ENCODE peak calls at places on chromosome 1, in four cellular contexts. M is K562, C is H1, E is GM12878. Y is an unnamed sample.

GRCh38 chr1:233721003-233721595 is 107.2 kb downstream of the KCNK1 start:
- DNase-seq in M (no peak), C (no peak), E (peak; percentile 11), Y (peak; percentile 4)

GRCh38 chr1:209375681-209376360 is 207.7 kb upstream of the CAMK1G start:
- DNase-seq in M (no peak), C (no peak), E (no peak), Y (no peak)

GRCh38 chr1:187513190-187513589 is 684.4 kb downstream of the PLA2G4A start:
- DNase-seq in M (peak; percentile 1), C (no peak), E (no peak), Y (no peak)

GRCh38 chr1:221740941-221741363 is 937 bp downstream of the DUSP10 start:
- DNase-seq in M (peak; percentile 33), C (no peak), E (no peak), Y (no peak)

GRCh38 chr1:42880384-42880783 is 34.0 kb downstream of the ZNF691 start:
- DNase-seq in M (no peak), C (no peak), E (no peak), Y (no peak)

GRCh38 chr1:44719318-44719717 is 11.7 kb downstream of the RNU5D-1 start:
- DNase-seq in M (no peak), C (no peak), E (no peak), Y (no peak)

GRCh38 chr1:33055210-33055991 is 18.7 kb upstream of the AK2 start:
- DNase-seq in M (peak; percentile 94), C (peak; percentile 60), E (peak; percentile 15), Y (peak; percentile 88)

GRCh38 chr1:21876267-21876666 is 60.8 kb downstream of the HSPG2 start:
- DNase-seq in M (no peak), C (no peak), E (no peak), Y (no peak)

GRCh38 chr1:196209983-196210382 is 398.3 kb downstream of the KCNT2 start:
- DNase-seq in M (no peak), C (no peak), E (no peak), Y (no peak)

GRCh38 chr1:16978589-16979474 is 1.6 kb downstream of the MFAP2 start:
- DNase-seq in M (no peak), C (peak; percentile 49), E (no peak), Y (no peak)

GRCh38 chr1:187051618-187052232 is 223.0 kb downstream of the PLA2G4A start:
- DNase-seq in M (peak; percentile 63), C (no peak), E (peak; percentile 19), Y (peak; percentile 19)

GRCh38 chr1:94416901-94417701 is 1.1 kb upstream of the ABCD3 start:
- DNase-seq in M (peak; percentile 51), C (no peak), E (no peak), Y (peak; percentile 91)

GRCh38 chr1:42952353-42953001 is 6.2 kb downstream of the SLC2A1 start:
- DNase-seq in M (peak; percentile 91), C (no peak), E (no peak), Y (no peak)

GRCh38 chr1:176850871-176851270 is 313.6 kb downstream of the ASTN1 start:
- DNase-seq in M (no peak), C (no peak), E (no peak), Y (no peak)

GRCh38 chr1:147491098-147491497 is 50.2 kb upstream of the BCL9 start:
- DNase-seq in M (no peak), C (no peak), E (no peak), Y (no peak)

GRCh38 chr1:212860713-212861581 is 2.9 kb downstream of the FLVCR1 start:
- DNase-seq in M (peak; percentile 94), C (no peak), E (no peak), Y (no peak)

GRCh38 chr1:9655127-9655723 is 3.7 kb downstream of the PIK3CD start:
- DNase-seq in M (peak; percentile 40), C (no peak), E (no peak), Y (no peak)

GRCh38 chr1:19644422-19644760 is 280 bp downstream of the NBL1 start:
- DNase-seq in M (no peak), C (no peak), E (no peak), Y (no peak)

GRCh38 chr1:18951416-18951815 is 5.1 kb downstream of the IFFO2 start:
- DNase-seq in M (no peak), C (no peak), E (no peak), Y (no peak)

GRCh38 chr1:237220243-237220642 is 178.3 kb downstream of the RYR2 start:
- DNase-seq in M (no peak), C (no peak), E (no peak), Y (no peak)

GRCh38 chr1:65431111-65431705 is 10.7 kb downstream of the LEPR start:
- DNase-seq in M (peak; percentile 65), C (no peak), E (no peak), Y (peak; percentile 43)

GRCh38 chr1:214476958-214477870 is 74.2 kb downstream of the PTPN14 start:
- DNase-seq in M (no peak), C (no peak), E (no peak), Y (no peak)

GRCh38 chr1:2415337-2415736 is 3.0 kb upstream of the PEX10 start:
- DNase-seq in M (no peak), C (no peak), E (no peak), Y (no peak)

GRCh38 chr1:68231627-68232303 is 558 bp downstream of the WLS start:
- DNase-seq in M (no peak), C (no peak), E (no peak), Y (no peak)
- TF ChIP-seq HDAC6 in M (no peak), C (no peak), E (no peak), Y (no peak)

DNA sequence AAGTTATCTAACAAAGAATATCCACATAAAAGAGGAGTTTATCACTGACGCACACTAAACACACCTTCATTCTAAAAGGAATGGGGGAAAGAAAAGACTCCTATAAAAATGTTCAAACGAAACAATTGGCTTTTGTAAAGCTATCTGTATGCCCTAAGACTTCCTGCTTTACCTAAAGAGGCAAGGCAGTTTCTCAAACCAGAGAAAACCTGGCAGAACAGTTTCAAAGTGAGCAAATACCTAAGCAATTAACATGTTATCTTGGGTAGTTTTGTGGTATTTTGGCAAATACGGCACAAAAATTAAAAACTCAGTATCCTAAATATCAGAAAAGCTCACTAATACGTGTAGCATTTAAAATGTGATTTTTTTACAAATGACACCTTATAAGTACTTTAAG is 1.9 kb downstream of the PUM1 start:
- DNase-seq in M (no peak), C (no peak), E (no peak), Y (peak; percentile 37)
- TF ChIP-seq HDAC6 in M (no peak), C (no peak), E (no peak), Y (no peak)

GRCh38 chr1:24189528-24189927 is 2.4 kb upstream of the IFNLR1 start:
- DNase-seq in M (no peak), C (no peak), E (peak; percentile 80), Y (no peak)

GRCh38 chr1:24190970-24191570 is 4.0 kb upstream of the IFNLR1 start:
- DNase-seq in M (no peak), C (no peak), E (peak; percentile 80), Y (no peak)

GRCh38 chr1:24193046-24193445 is 6.0 kb upstream of the IFNLR1 start:
- DNase-seq in M (no peak), C (no peak), E (no peak), Y (no peak)

GRCh38 chr1:24195146-24195545 is 8.1 kb upstream of the IFNLR1 start:
- DNase-seq in M (no peak), C (no peak), E (no peak), Y (no peak)

DNA sequence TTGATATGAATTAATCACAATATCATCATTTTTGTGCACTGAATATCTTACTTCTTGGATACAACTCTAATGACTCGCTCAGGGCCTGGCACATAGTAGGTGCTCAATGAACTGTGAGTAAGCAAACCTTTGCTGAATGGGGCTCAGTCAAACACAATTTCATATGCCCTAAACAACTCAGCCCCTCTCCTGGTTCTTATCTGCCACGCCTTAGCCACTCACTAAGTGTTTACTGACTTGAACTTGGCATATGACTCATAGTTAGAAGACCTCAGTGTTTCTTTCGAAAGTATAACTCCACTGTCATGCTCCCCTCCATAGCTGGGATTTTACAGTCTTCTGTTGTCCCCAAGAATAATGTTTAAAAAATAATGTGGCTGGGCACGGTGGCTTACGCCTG is 4.8 kb upstream of the IFNLR1 start:
- DNase-seq in M (peak; percentile 26), C (no peak), E (no peak), Y (no peak)
- TF ChIP-seq HDAC6 in M (no peak), C (no peak), E (no peak), Y (no peak)

GRCh38 chr1:6423321-6423999 is 1.1 kb upstream of the ESPN start:
- DNase-seq in M (peak; percentile 86), C (peak; percentile 92), E (no peak), Y (no peak)

GRCh38 chr1:6425671-6426070 is 1.1 kb downstream of the ESPN start:
- DNase-seq in M (no peak), C (no peak), E (no peak), Y (no peak)

GRCh38 chr1:6424000-6424565 is 493 bp upstream of the ESPN start:
- DNase-seq in M (no peak), C (peak; percentile 74), E (no peak), Y (no peak)

GRCh38 chr1:6426321-6426971 is 1.9 kb downstream of the ESPN start:
- DNase-seq in M (peak; percentile 72), C (no peak), E (no peak), Y (no peak)

GRCh38 chr1:6424619-6425593 is at the start of gene ESPN:
- DNase-seq in M (peak; percentile 67), C (peak; percentile 60), E (no peak), Y (no peak)
- TF ChIP-seq HDAC6 in M (peak; percentile 89), C (no peak), E (no peak), Y (no peak)

GRCh38 chr1:163896001-163896400 is 574.2 kb downstream of the NUF2 start:
- DNase-seq in M (no peak), C (no peak), E (no peak), Y (no peak)

GRCh38 chr1:163897401-163898169 is 575.8 kb downstream of the NUF2 start:
- DNase-seq in M (no peak), C (no peak), E (no peak), Y (no peak)
- TF ChIP-seq HDAC6 in M (no peak), C (no peak), E (no peak), Y (no peak)

GRCh38 chr1:47332779-47333577 is 612 bp upstream of the CMPK1 start:
- DNase-seq in M (peak; percentile 14), C (no peak), E (no peak), Y (no peak)
- TF ChIP-seq HDAC6 in M (no peak), C (no peak), E (no peak), Y (no peak)

GRCh38 chr1:167645625-167646410 is 15.8 kb downstream of the RCSD1 start:
- DNase-seq in M (no peak), C (no peak), E (no peak), Y (no peak)
- TF ChIP-seq HDAC6 in M (no peak), C (no peak), E (no peak), Y (no peak)